ENCODE peak calls at places on chromosome X, in ten cellular contexts. J is mucosa of descending colon, P is heart left ventricle, V is D721Med, S is tibial artery, B is cardiac fibroblast, H is Peyer's patch, I is CD14-positive monocyte, N is nephron progenitor cell, L is Calu3. M is an unnamed sample.

GRCh38 chrX:42778096-42778495 is at the start of gene PPP1R2C:
- DNase-seq in I (no peak), B (no peak), S (no peak), P (no peak), V (no peak), N (no peak), J (no peak), H (peak), L (no peak), M (no peak)

GRCh38 chrX:39158801-39159657 is 357.8 kb downstream of the MID1IP1 start:
- DNase-seq in P (no peak), N (no peak), L (no peak), S (no peak), J (no peak), B (peak), V (no peak), I (peak), H (no peak), M (no peak)

GRCh38 chrX:110026099-110026844 is 23.4 kb downstream of the TMEM164 start:
- DNase-seq in V (no peak), L (peak), N (no peak), P (no peak), S (peak), H (no peak), I (peak), J (peak), B (peak), M (no peak)

GRCh38 chrX:78673256-78673655 is 14.1 kb upstream of the RTL3 start:
- DNase-seq in I (no peak), P (no peak), S (no peak), B (no peak), V (no peak), J (no peak), L (no peak), N (no peak), H (no peak), M (no peak)

GRCh38 chrX:151694661-151695582 is at the start of gene PRRG3:
- DNase-seq in P (no peak), J (no peak), I (no peak), L (no peak), S (no peak), V (no peak), B (no peak), N (peak), H (no peak), M (no peak)

GRCh38 chrX:72532371-72532770 is 40.3 kb downstream of the HDAC8 start:
- DNase-seq in S (no peak), V (no peak), P (no peak), N (no peak), J (no peak), H (no peak), B (no peak), I (no peak), L (no peak), M (no peak)

GRCh38 chrX:11381464-11381863 is 88.3 kb downstream of the AMELX start:
- DNase-seq in I (no peak), V (no peak), N (peak), L (peak), J (no peak), H (peak), S (peak), B (peak), P (no peak), M (no peak)

GRCh38 chrX:54808109-54808604 is 612 bp downstream of the MAGED2 start:
- DNase-seq in P (peak), L (peak), S (peak), V (peak), I (no peak), H (peak), J (peak), N (peak), B (no peak), M (no peak)

GRCh38 chrX:41828821-41829220 is 94.5 kb downstream of the CASK start:
- DNase-seq in I (no peak), H (no peak), L (no peak), V (no peak), S (no peak), P (no peak), N (no peak), J (no peak), B (no peak), M (no peak)

DNA sequence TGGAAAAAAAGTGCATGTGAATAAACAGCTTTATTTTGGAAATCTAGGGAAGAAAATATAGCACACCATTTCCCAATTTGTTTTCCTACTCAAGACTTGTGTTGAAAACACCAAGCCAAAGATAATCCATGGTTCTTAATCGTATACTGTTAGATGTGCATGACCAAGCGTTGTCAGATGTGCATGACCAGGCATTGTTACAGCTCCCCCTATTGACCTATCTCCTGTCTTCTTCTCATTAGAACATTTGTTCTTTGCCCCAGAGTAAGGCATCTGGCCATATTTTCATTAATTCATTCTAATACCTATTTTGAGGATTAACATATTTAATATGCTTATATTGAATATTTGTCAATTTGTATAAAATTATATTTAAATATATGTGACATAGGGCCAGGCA is 14.4 kb upstream of the VCX start:
- DNase-seq in N (no peak), V (no peak), J (no peak), H (no peak), S (no peak), P (no peak), L (no peak), I (no peak), B (no peak), M (no peak)
- TF ChIP-seq CTCF in N (peak), V (no peak), J (no peak), H (no peak), S (no peak), P (peak), L (no peak), I (no peak), B (no peak), M (peak)

GRCh38 chrX:15382809-15383208 is 1.4 kb downstream of the VEGFD start:
- DNase-seq in J (no peak), S (no peak), H (no peak), I (no peak), V (no peak), N (no peak), P (no peak), B (no peak), L (no peak), M (no peak)
- TF ChIP-seq CTCF in J (no peak), S (no peak), H (no peak), I (no peak), V (no peak), N (peak), P (no peak), B (no peak), L (no peak), M (peak)

DNA sequence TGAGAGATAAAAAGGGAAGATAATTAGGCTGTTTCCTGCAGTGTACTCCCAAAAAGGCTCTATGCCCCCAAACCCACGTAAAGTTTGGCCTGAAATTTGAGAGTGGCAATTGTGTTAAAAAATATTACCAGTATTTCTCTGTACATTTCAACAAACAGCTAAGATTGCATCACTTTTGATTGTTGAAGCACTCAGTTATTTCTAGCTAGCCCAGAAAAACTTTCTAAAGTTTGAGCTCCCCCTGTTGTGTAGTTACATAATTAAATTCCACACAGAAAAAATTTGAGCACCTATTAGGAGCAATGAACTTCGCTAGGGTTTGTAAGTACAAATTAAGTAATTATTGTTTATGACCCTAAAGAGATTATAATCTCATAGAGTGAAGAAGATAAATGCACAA is 109.4 kb downstream of the DLG3 start:
- DNase-seq in N (no peak), H (no peak), S (no peak), I (no peak), L (no peak), V (no peak), J (no peak), B (peak), P (no peak), M (no peak)
- TF ChIP-seq CTCF in N (no peak), H (peak), S (no peak), I (no peak), L (peak), V (peak), J (no peak), B (peak), P (peak), M (peak)

GRCh38 chrX:155998761-155999510 is 1.4 kb downstream of the IL9R start:
- DNase-seq in J (no peak), B (no peak), I (no peak), L (no peak), H (no peak), V (no peak), N (no peak), S (no peak), P (no peak), M (no peak)

GRCh38 chrX:156002517-156002916 is 5.0 kb downstream of the IL9R start:
- DNase-seq in S (no peak), P (no peak), H (no peak), N (no peak), L (no peak), I (no peak), B (no peak), J (no peak), V (no peak), M (no peak)

GRCh38 chrX:156001667-156002021 is 4.1 kb downstream of the IL9R start:
- DNase-seq in L (no peak), P (no peak), V (no peak), I (no peak), S (no peak), J (no peak), B (no peak), N (no peak), H (no peak), M (no peak)

GRCh38 chrX:156000361-156000926 is 2.9 kb downstream of the IL9R start:
- DNase-seq in J (no peak), H (no peak), L (no peak), V (no peak), I (no peak), S (no peak), P (no peak), B (no peak), N (no peak), M (no peak)

GRCh38 chrX:156001001-156001666 is 3.6 kb downstream of the IL9R start:
- DNase-seq in I (no peak), J (no peak), P (no peak), H (no peak), L (no peak), N (no peak), S (no peak), B (no peak), V (no peak), M (no peak)
- TF ChIP-seq CTCF in I (no peak), J (no peak), P (no peak), H (no peak), L (no peak), N (no peak), S (no peak), B (no peak), V (no peak), M (no peak)

DNA sequence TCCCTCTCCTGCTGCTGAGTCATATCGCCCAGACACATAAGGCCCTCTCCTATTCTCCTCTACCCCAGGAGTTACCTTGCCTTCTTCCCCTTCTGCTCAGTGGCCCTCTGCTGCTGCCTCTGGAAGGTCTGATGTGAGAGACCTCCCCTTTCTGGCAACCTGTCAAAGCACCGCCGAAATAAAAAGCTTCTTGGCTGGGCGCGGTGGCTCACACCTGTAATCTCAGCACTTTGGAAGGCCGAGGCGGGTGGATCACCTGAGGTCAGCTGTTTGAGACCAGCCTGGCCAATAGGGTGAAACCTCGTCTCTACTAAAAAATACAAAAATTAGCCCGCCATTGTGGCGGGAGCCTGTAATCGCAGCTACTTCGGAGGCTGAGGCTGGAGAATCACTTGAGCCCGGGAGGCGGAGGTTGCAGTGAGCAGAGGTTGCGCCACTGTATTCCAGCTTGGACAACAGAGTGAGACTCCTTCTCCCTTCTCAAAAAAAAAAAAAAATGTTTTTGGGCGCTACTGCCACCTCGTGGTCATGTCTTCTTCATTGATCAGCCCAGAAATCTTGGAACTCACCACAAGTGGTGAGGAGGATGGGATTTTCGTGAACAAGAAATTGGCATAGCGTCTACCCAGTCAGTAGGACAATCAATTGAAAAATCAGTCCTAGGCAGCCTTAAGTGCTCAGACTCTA is 8.6 kb upstream of the ZXDA start:
- DNase-seq in V (no peak), I (no peak), S (no peak), N (no peak), P (peak), L (peak), B (peak), H (no peak), J (peak), M (no peak)
- TF ChIP-seq CTCF in V (peak), I (peak), S (peak), N (no peak), P (peak), L (peak), B (peak), H (peak), J (no peak), M (peak)